ENCODE peak calls at places on chromosomes 4 and X, in seven cellular contexts. F, W, N, E, B, J and M are unnamed samples.

GRCh38 chr4:113591982-113592381 is 169.6 kb downstream of the CAMK2D start:
- DNase-seq in B (peak; percentile 58), W (no peak), J (no peak), F (no peak), N (no peak), E (no peak), M (no peak)

GRCh38 chr4:183987529-183987946 is 82.4 kb downstream of the STOX2 start:
- DNase-seq in E (no peak), W (peak; percentile 73), F (no peak), B (peak; percentile 84), N (peak; percentile 25), J (peak; percentile 23), M (no peak)

GRCh38 chr4:117968606-117969005 is 65.7 kb upstream of the NDST3 start:
- DNase-seq in J (no peak), B (no peak), W (no peak), F (no peak), N (no peak), E (no peak), M (no peak)

GRCh38 chrX:116194649-116195048 is 24.1 kb downstream of the AGTR2 start:
- DNase-seq in J (no peak), W (no peak), F (no peak), N (no peak), E (no peak), B (no peak), M (no peak)

GRCh38 chr4:72112514-72113156 is 80.8 kb downstream of the NPFFR2 start:
- DNase-seq in B (peak; percentile 83), F (no peak), E (peak; percentile 1), J (no peak), N (no peak), W (no peak), M (peak; percentile 11)

GRCh38 chrX:31580227-31580626 is 508.4 kb upstream of the FTHL17 start:
- DNase-seq in B (no peak), N (no peak), W (no peak), F (no peak), E (no peak), J (no peak), M (no peak)

GRCh38 chr4:150032541-150032940 is 45.7 kb upstream of the DCLK2 start:
- DNase-seq in B (no peak), E (no peak), N (no peak), J (no peak), F (no peak), W (no peak), M (no peak)

GRCh38 chr4:107036602-107037151 is 564 bp upstream of the DKK2 start:
- DNase-seq in F (no peak), N (no peak), J (no peak), E (no peak), B (no peak), W (no peak), M (no peak)

GRCh38 chr4:94390804-94391410 is 48.3 kb upstream of the HPGDS start:
- DNase-seq in W (no peak), B (peak; percentile 16), E (peak; percentile 11), J (no peak), F (no peak), N (no peak), M (no peak)

GRCh38 chrX:109049903-109050302 is 313.5 kb upstream of the IRS4 start:
- DNase-seq in N (no peak), B (no peak), E (no peak), J (no peak), W (no peak), F (no peak), M (no peak)

GRCh38 chrX:102712967-102713677 is 874 bp downstream of the GPRASP2 start:
- DNase-seq in B (peak; percentile 50), E (no peak), J (peak; percentile 15), N (peak; percentile 34), W (peak; percentile 30), F (peak; percentile 49), M (no peak)

GRCh38 chr4:71472946-71473345 is 134.1 kb downstream of the SLC4A4 start:
- DNase-seq in B (peak; percentile 82), F (no peak), J (no peak), W (no peak), N (no peak), E (no peak), M (no peak)

GRCh38 chr4:7759221-7759620 is 180.4 kb downstream of the AFAP1 start:
- DNase-seq in E (peak; percentile 61), W (no peak), J (no peak), N (no peak), F (no peak), B (no peak), M (peak; percentile 60)

GRCh38 chrX:24702362-24703184 is 8.9 kb downstream of the POLA1 start:
- DNase-seq in B (no peak), F (no peak), W (no peak), E (no peak), N (no peak), J (no peak), M (no peak)

GRCh38 chr4:3286335-3287175 is 6.3 kb upstream of the RGS12 start:
- DNase-seq in B (no peak), N (no peak), E (no peak), F (no peak), J (no peak), W (no peak), M (no peak)

GRCh38 chrX:103919336-103919682 is 43.1 kb upstream of the TMSB15B start:
- DNase-seq in J (no peak), F (peak; percentile 53), E (peak; percentile 6), B (peak; percentile 56), N (no peak), W (no peak), M (no peak)